ENCODE peak calls at places on chromosome 7, in seven cellular contexts. X is activated T-helper 1 cell treated with Interleukin-2 at 50 U/mL for 16 hours; N is GM23248; G is GM23338; S is AML-193; B is activated CD4-positive, alpha-beta T cell treated with anti-CD3 and anti-CD28 coated beads, Interleukin-2, amount 10 ng/mL, durations not matched to agents 7 days and 5 days; H is psoas muscle. T is an unnamed sample.

GRCh38 chr7:11817111-11817710 is 14.8 kb downstream of the THSD7A start:
- DNase-seq in H (no peak), N (no peak), G (peak), X (no peak), B (no peak), S (no peak), T (no peak)

GRCh38 chr7:28840515-28841125 is 117.5 kb downstream of the TRIL start:
- DNase-seq in H (no peak), S (no peak), G (peak), X (no peak), B (no peak), N (peak), T (no peak)

GRCh38 chr7:92695308-92696261 is 105.4 kb upstream of the FAM133B start:
- DNase-seq in X (no peak), B (no peak), S (no peak), G (peak), H (peak), N (peak), T (no peak)

GRCh38 chr7:44288811-44289340 is 36.5 kb downstream of the CAMK2B start:
- DNase-seq in H (no peak), G (no peak), X (no peak), S (no peak), B (no peak), N (no peak), T (no peak)

GRCh38 chr7:116120839-116121238 is 89.5 kb upstream of the TES start:
- DNase-seq in G (no peak), H (no peak), B (no peak), X (no peak), N (peak), S (no peak), T (no peak)

GRCh38 chr7:82105463-82105862 is 335.6 kb upstream of the HGF start:
- DNase-seq in B (no peak), S (no peak), X (no peak), G (no peak), N (peak), H (no peak), T (peak)

GRCh38 chr7:99971242-99971641 is 4.6 kb downstream of the AZGP1 start:
- DNase-seq in X (no peak), B (no peak), S (no peak), G (no peak), H (no peak), N (no peak), T (no peak)

GRCh38 chr7:38574121-38574520 is 57.1 kb downstream of the AMPH start:
- DNase-seq in B (no peak), G (no peak), X (no peak), N (peak), H (no peak), S (no peak), T (no peak)

GRCh38 chr7:43390601-43391000 is 192.3 kb upstream of the STK17A start:
- DNase-seq in H (no peak), S (no peak), N (no peak), B (no peak), G (no peak), X (no peak), T (no peak)

GRCh38 chr7:150997817-150998216 is 7.0 kb downstream of the NOS3 start:
- DNase-seq in H (no peak), X (no peak), B (no peak), G (no peak), N (no peak), S (no peak), T (no peak)

GRCh38 chr7:45646996-45647411 is 72.8 kb downstream of the ADCY1 start:
- DNase-seq in B (no peak), X (no peak), H (no peak), S (no peak), G (peak), N (no peak), T (no peak)

GRCh38 chr7:95180-95862 is 97.0 kb upstream of the FAM20C start:
- DNase-seq in X (no peak), B (no peak), N (peak), S (no peak), G (no peak), H (no peak), T (no peak)

GRCh38 chr7:31957090-31957720 is 113.0 kb downstream of the PDE1C start:
- DNase-seq in N (peak), B (no peak), H (no peak), X (no peak), G (no peak), S (peak), T (peak)

GRCh38 chr7:116173051-116174028 is 37.0 kb upstream of the TES start:
- DNase-seq in N (peak), B (peak), S (peak), H (no peak), G (peak), X (no peak), T (peak)

GRCh38 chr7:11343818-11344413 is 370.2 kb downstream of the PHF14 start:
- DNase-seq in G (peak), B (peak), N (peak), H (no peak), S (peak), X (no peak), T (peak)

T was measured in NB4.